ENCODE peak calls at places on chromosomes 5 and 9, in seven cellular contexts. I, Q, P, R, S, O and T are unnamed samples.

GRCh38 chr5:171615201-171616001 is 170.2 kb upstream of the SMIM23 start:
- DNase-seq in I (peak; percentile 47), Q (no peak), P (no peak), R (no peak), S (peak; percentile 22), O (no peak), T (no peak)

GRCh38 chr5:156871212-156871611 is 21.1 kb downstream of the PPP1R2B start:
- DNase-seq in I (no peak), Q (no peak), P (no peak), R (no peak), S (no peak), O (no peak), T (no peak)

GRCh38 chr5:91076138-91076537 is 307.0 kb downstream of the ARRDC3 start:
- DNase-seq in I (no peak), Q (no peak), P (no peak), R (no peak), S (peak; percentile 90), O (no peak), T (peak; percentile 66)

GRCh38 chr5:114361724-114362196 is at the start of gene KCNN2:
- DNase-seq in I (peak; percentile 93), Q (peak; percentile 91), P (peak; percentile 40), R (peak; percentile 12), S (peak; percentile 86), O (peak; percentile 65), T (no peak)

GRCh38 chr9:107847977-107848376 is 358.4 kb upstream of the KLF4 start:
- DNase-seq in I (peak; percentile 61), Q (no peak), P (no peak), R (no peak), S (peak; percentile 6), O (no peak), T (no peak)

GRCh38 chr9:109482391-109482916 is 15.7 kb downstream of the PTPN3 start:
- DNase-seq in I (no peak), Q (no peak), P (no peak), R (no peak), S (peak; percentile 58), O (no peak), T (peak; percentile 39)

GRCh38 chr5:6687501-6687900 is 25.7 kb upstream of the TENT4A start:
- DNase-seq in I (no peak), Q (no peak), P (no peak), R (no peak), S (no peak), O (no peak), T (no peak)

GRCh38 chr9:99778308-99778707 is 43.4 kb upstream of the NR4A3 start:
- DNase-seq in I (peak; percentile 68), Q (no peak), P (no peak), R (peak; percentile 57), S (peak; percentile 89), O (no peak), T (peak; percentile 78)

GRCh38 chr9:17656889-17657288 is 78.0 kb downstream of the SH3GL2 start:
- DNase-seq in I (no peak), Q (no peak), P (no peak), R (no peak), S (no peak), O (no peak), T (no peak)

GRCh38 chr9:119873877-119874276 is 504.6 kb upstream of the BRINP1 start:
- DNase-seq in I (no peak), Q (no peak), P (no peak), R (no peak), S (no peak), O (no peak), T (no peak)